ENCODE peak calls at places on chromosome 6, in ten cellular contexts. H is CD8-positive, alpha-beta memory T cell; Z is GM23338; R is AG04450; F is upper lobe of left lung; D is stomach; K is left ventricle myocardium inferior; Q is endodermal cell; O is effector memory CD4-positive, alpha-beta T cell; S is Panc1. V is an unnamed sample.

GRCh38 chr6:137754366-137754765 is 112.7 kb upstream of the TNFAIP3 start:
- DNase-seq in K (no peak), S (no peak), O (no peak), Q (no peak), H (no peak), R (no peak), Z (no peak), D (no peak), F (no peak), V (no peak)

GRCh38 chr6:97292671-97293070 is 9.7 kb upstream of the MMS22L start:
- DNase-seq in Z (no peak), R (peak), Q (no peak), D (no peak), K (no peak), H (no peak), S (no peak), F (no peak), O (no peak), V (no peak)

GRCh38 chr6:157981395-157982296 is at the start of gene SYNJ2:
- DNase-seq in Z (peak), O (peak), R (peak), S (no peak), D (peak), F (peak), K (peak), Q (peak), H (peak), V (peak)

GRCh38 chr6:27866370-27867050 is 45.7 kb downstream of the OR2B2 start:
- DNase-seq in H (peak), S (peak), Z (peak), O (peak), F (peak), D (no peak), K (no peak), Q (peak), R (no peak), V (no peak)

GRCh38 chr6:15244605-15245360 is 1.1 kb upstream of the JARID2 start:
- DNase-seq in S (no peak), O (no peak), H (peak), D (peak), R (no peak), K (peak), Q (peak), Z (peak), F (peak), V (no peak)

GRCh38 chr6:110814488-110815259 is 595 bp downstream of the CDK19 start:
- DNase-seq in K (peak), S (no peak), Z (peak), O (peak), Q (peak), F (peak), R (no peak), D (peak), H (peak), V (peak)

GRCh38 chr6:155194399-155194798 is 69.4 kb upstream of the CLDN20 start:
- DNase-seq in Z (no peak), R (no peak), O (no peak), D (no peak), K (no peak), S (no peak), Q (no peak), F (no peak), H (no peak), V (no peak)

GRCh38 chr6:111027219-111027618 is 45.4 kb downstream of the RPF2 start:
- DNase-seq in F (no peak), O (no peak), Z (no peak), R (no peak), K (no peak), D (no peak), Q (no peak), H (no peak), S (no peak), V (no peak)

GRCh38 chr6:39228992-39229767 is at the start of gene KCNK5:
- DNase-seq in R (no peak), Q (peak), K (peak), F (peak), Z (peak), S (no peak), H (peak), D (peak), O (peak), V (peak)

GRCh38 chr6:144055121-144055931 is 40.0 kb downstream of the SF3B5 start:
- DNase-seq in D (no peak), R (no peak), Q (no peak), Z (no peak), H (peak), F (no peak), S (no peak), K (no peak), O (peak), V (no peak)

GRCh38 chr6:138682722-138683521 is 90.6 kb upstream of the CCDC28A start:
- DNase-seq in D (no peak), H (no peak), R (peak), K (no peak), F (no peak), Q (no peak), S (no peak), O (no peak), Z (no peak), V (no peak)

GRCh38 chr6:56156643-56157042 is 90.7 kb downstream of the COL21A1 start:
- DNase-seq in F (no peak), K (no peak), R (no peak), H (no peak), Q (no peak), Z (no peak), S (no peak), O (no peak), D (no peak), V (no peak)

GRCh38 chr6:139508576-139508975 is 134.1 kb upstream of the CITED2 start:
- DNase-seq in R (no peak), S (no peak), Q (no peak), F (no peak), D (no peak), O (no peak), Z (no peak), K (no peak), H (no peak), V (no peak)

GRCh38 chr6:113645576-113645970 is 211.6 kb upstream of the MARCKS start:
- DNase-seq in O (no peak), D (no peak), Q (no peak), H (no peak), R (peak), S (no peak), F (no peak), Z (no peak), K (no peak), V (no peak)

GRCh38 chr6:170292111-170292777 is 1.4 kb upstream of the DLL1 start:
- DNase-seq in F (no peak), D (no peak), O (no peak), S (no peak), R (no peak), K (no peak), Z (peak), H (no peak), Q (peak), V (no peak)

GRCh38 chr6:97822632-97823031 is 539.6 kb upstream of the MMS22L start:
- DNase-seq in Z (no peak), H (no peak), F (no peak), Q (no peak), S (no peak), K (no peak), R (no peak), D (no peak), O (no peak), V (no peak)

GRCh38 chr6:71197267-71197666 is 91.3 kb upstream of the OGFRL1 start:
- DNase-seq in Z (peak), F (no peak), D (no peak), H (no peak), K (no peak), O (no peak), Q (no peak), S (no peak), R (no peak), V (no peak)

GRCh38 chr6:125733516-125734300 is 15.7 kb upstream of the HEY2 start:
- DNase-seq in O (no peak), S (no peak), K (no peak), H (no peak), Q (no peak), D (no peak), Z (no peak), R (no peak), F (no peak), V (no peak)

GRCh38 chr6:149766156-149766768 is 16.7 kb downstream of the PCMT1 start:
- DNase-seq in S (no peak), K (no peak), Z (no peak), O (no peak), R (no peak), D (peak), H (no peak), Q (no peak), F (no peak), V (no peak)

GRCh38 chr6:150301871-150302800 is 66.7 kb upstream of the IYD start:
- DNase-seq in K (no peak), O (no peak), Q (no peak), F (no peak), H (no peak), R (no peak), S (peak), D (no peak), Z (no peak), V (no peak)

GRCh38 chr6:20331042-20331441 is 70.6 kb upstream of the E2F3 start:
- DNase-seq in S (no peak), Z (no peak), O (no peak), Q (no peak), H (no peak), K (no peak), F (no peak), D (no peak), R (no peak), V (no peak)

GRCh38 chr6:150599199-150600002 is at the start of gene PLEKHG1:
- DNase-seq in Q (peak), K (peak), R (no peak), F (peak), O (peak), S (no peak), H (peak), D (peak), Z (peak), V (no peak)

DNA sequence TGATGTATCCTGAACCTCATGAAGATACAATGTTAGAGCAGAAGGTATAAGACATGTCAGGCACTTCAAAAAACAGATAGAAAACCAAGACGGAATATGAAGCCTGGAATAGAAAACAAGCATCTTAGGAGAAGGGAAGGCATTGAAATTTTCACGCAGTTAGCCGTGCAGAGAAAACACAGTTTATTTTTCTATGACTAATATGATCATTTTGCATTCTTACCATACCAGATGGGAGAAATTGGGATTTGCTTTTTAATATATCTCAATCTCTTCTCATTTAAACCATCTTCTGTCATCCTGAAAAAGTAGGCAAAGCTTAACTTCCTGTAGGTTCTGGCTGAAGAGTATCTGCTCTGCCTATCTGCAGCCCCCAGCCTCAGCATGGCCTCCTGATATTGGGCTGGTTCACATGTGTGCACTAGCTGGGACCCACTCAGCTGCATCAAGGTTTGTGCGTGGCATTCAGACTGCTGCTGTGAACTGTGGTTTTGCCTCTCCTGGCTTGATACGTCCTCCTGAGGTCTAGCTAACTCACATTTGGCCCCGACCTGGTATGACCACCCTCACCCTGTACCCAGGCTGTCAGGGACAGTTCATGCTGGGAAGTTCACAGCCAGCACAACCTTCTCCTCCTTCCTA is 392.5 kb upstream of the SASH1 start:
- DNase-seq in O (no peak), H (no peak), S (no peak), F (no peak), R (no peak), Q (no peak), D (no peak), Z (no peak), K (no peak), V (no peak)
- H3K27ac ChIP-seq in O (no peak), H (no peak), S (no peak), F (peak), R (peak), Q (no peak), D (peak), Z (no peak), K (no peak), V (no peak)

DNA sequence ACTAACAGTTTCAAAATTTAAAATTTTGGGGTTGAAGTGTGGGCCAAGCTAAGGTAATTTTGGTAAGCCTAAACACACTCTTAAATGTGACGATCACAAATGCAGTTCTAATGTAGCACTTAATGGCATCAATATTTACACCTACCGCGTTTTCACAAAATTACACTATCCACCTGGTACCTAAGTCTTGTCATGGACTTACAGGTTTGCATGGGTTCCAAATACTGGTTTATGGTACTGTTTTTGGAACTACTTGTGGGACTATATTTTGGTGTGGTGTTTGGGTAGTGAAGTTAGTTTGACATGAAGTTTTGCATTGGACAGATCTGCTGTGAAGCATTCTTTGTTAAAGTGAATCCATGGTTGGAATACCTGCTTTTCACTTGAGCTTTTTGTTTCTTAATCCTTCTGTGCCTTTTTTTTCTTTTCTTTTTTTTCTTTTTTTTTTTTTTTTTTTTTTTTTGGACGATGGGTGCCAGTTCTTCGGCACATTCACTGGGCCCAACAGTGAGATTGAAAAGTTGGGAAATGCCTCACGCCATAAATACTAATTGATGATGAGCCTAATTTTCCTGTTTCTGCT is 6.5 kb downstream of the SRSF3 start:
- DNase-seq in H (no peak), Z (no peak), D (no peak), F (no peak), K (no peak), R (no peak), Q (no peak), S (no peak), O (no peak), V (no peak)
- H3K27ac ChIP-seq in H (peak), Z (peak), D (peak), F (no peak), K (peak), R (no peak), Q (no peak), S (no peak), O (peak), V (no peak)

GRCh38 chr6:162478191-162478642 is 249.3 kb downstream of the PRKN start:
- DNase-seq in D (no peak), R (no peak), S (no peak), F (no peak), O (no peak), Q (no peak), Z (no peak), H (no peak), K (no peak), V (no peak)
- H3K27ac ChIP-seq in D (no peak), R (no peak), S (no peak), F (no peak), O (no peak), Q (no peak), Z (no peak), H (no peak), K (peak), V (no peak)

GRCh38 chr6:33053230-33053629 is 20.2 kb downstream of the HLA-DPA1 start:
- DNase-seq in H (no peak), O (no peak), S (no peak), F (no peak), Z (peak), D (no peak), Q (no peak), R (no peak), K (no peak), V (no peak)

GRCh38 chr6:33052627-33053026 is 20.8 kb downstream of the HLA-DPA1 start:
- DNase-seq in F (no peak), Z (no peak), Q (no peak), D (no peak), O (no peak), S (no peak), H (no peak), K (no peak), R (no peak), V (no peak)

GRCh38 chr6:33061987-33062386 is 11.5 kb downstream of the HLA-DPA1 start:
- DNase-seq in D (no peak), R (no peak), S (no peak), Z (no peak), F (no peak), H (no peak), K (no peak), Q (no peak), O (no peak), V (no peak)

DNA sequence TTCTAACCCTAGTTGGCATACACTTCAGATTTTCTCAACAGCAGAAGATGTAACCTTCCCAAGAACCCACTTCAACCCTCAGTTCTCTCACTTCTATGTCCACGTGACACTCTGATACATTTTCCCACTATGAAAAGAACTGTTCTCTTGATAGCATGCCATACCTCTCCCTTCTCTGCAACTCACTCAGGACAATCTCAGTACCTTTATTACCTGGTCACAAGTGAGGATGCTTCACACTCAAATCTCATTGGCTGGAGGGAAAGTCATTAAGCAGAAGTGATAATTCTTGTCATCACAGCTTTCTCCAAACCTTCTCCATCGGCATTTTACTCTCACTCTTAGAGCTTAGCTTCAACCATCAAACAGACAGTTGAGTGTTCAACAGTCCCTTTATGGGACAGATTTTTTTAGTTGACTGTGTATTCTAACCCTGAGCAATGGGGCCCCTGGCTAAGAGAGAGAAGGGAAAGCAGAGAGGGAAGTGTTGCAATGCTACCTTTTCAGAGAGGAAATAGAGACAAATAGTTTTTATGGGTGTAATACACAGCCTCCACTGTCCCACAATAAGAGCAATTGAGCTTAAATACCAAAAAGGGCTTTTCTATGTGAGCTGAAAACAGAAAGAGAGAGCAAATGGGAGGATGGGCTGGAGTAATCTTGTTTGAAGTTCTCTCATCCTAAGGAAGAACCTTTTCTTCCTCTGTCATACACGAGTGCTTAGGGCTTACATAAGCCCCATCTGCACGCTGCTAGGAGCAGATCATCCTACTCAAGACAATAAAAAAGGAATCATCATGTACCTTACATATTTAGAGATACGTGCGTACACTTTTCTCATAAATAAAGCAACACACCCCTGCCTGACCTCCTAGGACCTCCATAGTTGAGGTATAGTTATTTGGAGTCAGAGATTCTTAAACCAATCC is 16.0 kb downstream of the HLA-DPA1 start:
- DNase-seq in F (no peak), Q (no peak), D (no peak), R (no peak), S (no peak), H (no peak), K (no peak), Z (no peak), O (no peak), V (no peak)
- H3K27ac ChIP-seq in F (no peak), Q (no peak), D (no peak), R (no peak), S (no peak), H (no peak), K (no peak), Z (no peak), O (no peak), V (no peak)